ENCODE peak calls at places on chromosomes 2 and 18, in nine cellular contexts. V is B cell, O is left ventricle myocardium inferior, U is OCI-LY7, I is neural crest cell, F is astrocyte, L is gastrocnemius medialis, X is pancreas, E is IMR-90. P is an unnamed sample.

GRCh38 chr2:128734521-128735295 is 416.0 kb upstream of the HS6ST1 start:
- DNase-seq in V (no peak), O (no peak), U (peak), I (no peak), F (peak), L (no peak), X (no peak), E (peak), P (peak)

GRCh38 chr2:232132179-232132578 is 170.7 kb downstream of the DIS3L2 start:
- DNase-seq in V (no peak), O (no peak), U (no peak), I (no peak), F (no peak), L (no peak), X (no peak), E (no peak), P (no peak)

GRCh38 chr2:8761529-8762164 is 75.8 kb downstream of the KIDINS220 start:
- DNase-seq in V (no peak), O (no peak), U (peak), I (no peak), F (peak), L (no peak), X (no peak), E (peak), P (no peak)

GRCh38 chr2:111618577-111618930 is 265.4 kb downstream of the ANAPC1 start:
- DNase-seq in V (no peak), O (no peak), U (no peak), I (no peak), F (no peak), L (no peak), X (no peak), E (no peak), P (no peak)

GRCh38 chr2:238061310-238062202 is 755 bp downstream of the SCLY start:
- DNase-seq in V (no peak), O (peak), U (peak), I (peak), F (peak), L (no peak), X (no peak), E (peak), P (peak)

GRCh38 chr2:234848578-234848977 is 103.2 kb upstream of the SH3BP4 start:
- DNase-seq in V (no peak), O (no peak), U (no peak), I (no peak), F (no peak), L (no peak), X (no peak), E (no peak), P (no peak)

GRCh38 chr2:29479566-29479965 is 364.4 kb downstream of the CLIP4 start:
- DNase-seq in V (no peak), O (no peak), U (no peak), I (no peak), F (no peak), L (no peak), X (no peak), E (no peak), P (no peak)

GRCh38 chr2:43040084-43040854 is 186.1 kb downstream of the ZFP36L2 start:
- DNase-seq in V (no peak), O (no peak), U (no peak), I (no peak), F (no peak), L (no peak), X (no peak), E (no peak), P (no peak)

GRCh38 chr2:239768907-239769573 is 256.1 kb downstream of the NDUFA10 start:
- DNase-seq in V (no peak), O (no peak), U (no peak), I (no peak), F (no peak), L (no peak), X (no peak), E (no peak), P (no peak)

DNA sequence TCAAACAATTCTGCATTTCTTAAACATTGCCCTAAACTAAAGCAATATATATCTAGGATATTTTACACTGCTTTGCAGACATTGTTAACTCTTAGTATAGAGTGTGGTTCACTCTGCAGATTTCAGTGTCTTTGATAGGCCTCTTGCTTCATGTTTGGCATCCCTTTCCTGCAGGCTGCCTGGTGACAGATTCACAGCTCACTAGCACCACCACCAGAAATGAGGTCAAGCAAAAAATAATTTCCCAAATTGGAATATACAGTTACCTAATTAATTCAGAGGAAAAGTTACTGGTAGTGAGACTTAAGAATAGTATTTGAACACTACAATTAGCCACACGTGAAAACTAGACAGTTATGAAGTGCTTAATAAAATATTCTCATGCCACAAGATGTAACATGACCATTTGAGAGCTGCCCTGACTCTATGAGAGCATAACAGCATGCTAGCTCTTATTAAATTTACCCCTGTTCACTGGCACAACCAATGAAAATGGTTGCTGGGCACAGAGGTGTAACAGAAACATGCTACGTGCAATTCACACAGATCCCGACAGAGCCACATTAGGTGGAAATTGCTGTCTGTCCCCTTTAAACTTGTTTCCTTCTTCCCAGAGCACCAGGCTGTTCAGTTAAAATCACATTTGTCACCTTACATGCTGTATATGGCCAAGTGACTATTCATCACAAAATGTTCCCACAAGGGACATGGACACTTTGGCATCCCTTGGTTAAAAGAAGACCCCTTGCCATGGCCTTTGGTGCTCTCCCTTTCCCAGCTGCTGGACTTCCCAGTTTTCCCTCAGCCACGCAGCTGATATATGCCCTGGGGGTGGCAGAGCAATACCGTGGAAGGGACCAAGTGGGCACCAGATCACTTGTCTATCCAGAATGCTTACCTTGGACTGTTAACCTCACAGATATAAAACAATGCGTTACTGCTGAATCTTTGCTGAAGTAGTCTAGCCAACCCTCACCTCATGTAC is 35.7 kb downstream of the PAIP2B start:
- DNase-seq in V (no peak), O (no peak), U (peak), I (no peak), F (no peak), L (no peak), X (no peak), E (peak), P (no peak)
- TF ChIP-seq CTCF in V (no peak), O (peak), U (peak), I (peak), F (no peak), L (peak), X (no peak), E (peak), P (no peak)

GRCh38 chr2:36544638-36545338 is 53.2 kb downstream of the FEZ2 start:
- DNase-seq in V (no peak), O (no peak), U (no peak), I (no peak), F (no peak), L (no peak), X (no peak), E (peak), P (no peak)
- TF ChIP-seq CTCF in V (no peak), O (peak), U (peak), I (peak), F (peak), L (peak), X (no peak), E (peak), P (no peak)

DNA sequence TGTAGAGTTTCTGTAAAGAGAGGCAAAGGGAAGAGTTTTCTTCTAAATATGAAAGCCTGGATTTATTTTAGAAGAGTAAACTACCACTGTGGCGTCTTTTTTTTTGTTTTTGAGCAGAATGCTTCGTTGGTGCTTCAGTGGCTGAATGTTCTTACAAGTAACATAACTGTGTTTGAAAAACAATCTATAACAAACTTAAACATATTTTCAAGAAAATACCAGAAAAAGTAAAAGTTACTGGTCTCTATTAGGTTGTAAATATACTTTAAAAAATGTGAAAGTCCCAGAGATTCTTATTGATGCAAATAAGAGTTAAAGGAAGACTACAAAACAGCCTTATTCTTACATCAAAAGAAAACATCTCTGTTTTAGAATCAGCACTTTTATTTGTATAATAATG is 76.2 kb downstream of the NEB start:
- DNase-seq in V (no peak), O (no peak), U (no peak), I (no peak), F (no peak), L (no peak), X (no peak), E (no peak), P (no peak)
- TF ChIP-seq CTCF in V (no peak), O (no peak), U (no peak), I (no peak), F (no peak), L (no peak), X (no peak), E (no peak), P (no peak)

DNA sequence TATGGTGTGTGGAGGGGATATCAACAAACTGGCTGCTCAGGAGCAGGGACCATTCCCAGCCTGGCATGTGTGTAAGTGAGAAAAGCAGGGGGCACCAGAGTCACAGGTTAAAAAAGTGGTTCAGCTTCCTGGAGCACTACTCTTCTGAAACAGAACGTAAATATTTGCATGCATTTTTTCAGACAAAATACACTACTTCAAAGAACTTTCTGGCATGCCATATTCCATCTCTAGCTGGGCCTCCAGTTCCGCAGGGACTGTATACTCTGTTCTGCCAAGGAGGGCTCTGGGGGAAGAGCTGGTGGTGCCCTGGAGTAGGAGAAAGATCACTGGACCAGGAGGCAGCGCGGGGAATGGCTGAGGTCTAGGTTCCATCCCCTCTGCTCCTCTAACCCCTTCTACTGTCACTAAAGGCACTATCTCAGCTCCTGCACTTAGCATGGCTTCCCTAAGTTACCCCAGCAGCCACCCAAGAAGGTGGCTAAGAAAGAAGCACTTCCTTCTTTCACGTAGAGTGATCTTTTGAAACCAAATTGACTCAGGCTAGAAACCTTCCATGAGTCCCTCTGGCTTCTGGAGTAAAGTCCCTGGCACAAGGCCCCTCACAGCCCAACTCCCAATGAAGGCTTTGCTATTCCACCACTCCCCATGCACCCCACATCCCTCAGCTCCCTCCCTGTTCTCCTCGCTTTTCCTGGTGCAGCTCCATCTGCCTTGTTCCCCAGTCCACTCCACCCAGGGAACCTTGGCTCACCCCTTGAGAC is 57.6 kb upstream of the CABLES1 start:
- DNase-seq in V (no peak), O (no peak), U (peak), I (no peak), F (no peak), L (no peak), X (no peak), E (no peak), P (peak)
- TF ChIP-seq CTCF in V (no peak), O (no peak), U (peak), I (no peak), F (peak), L (no peak), X (no peak), E (peak), P (no peak)